ENCODE peak calls at places on chromosomes 2 and 18, in ten cellular contexts. V, M, G, J, U, P, W, L, R and D are unnamed samples.

GRCh38 chr2:241310917-241311566 is 4.4 kb downstream of the HDLBP start:
- DNase-seq in V (no peak), M (no peak), G (no peak), J (no peak), U (no peak), P (no peak), W (no peak), L (no peak), R (no peak), D (no peak)

GRCh38 chr2:236641051-236641450 is 71.4 kb downstream of the ACKR3 start:
- DNase-seq in V (no peak), M (no peak), G (no peak), J (peak), U (no peak), P (peak), W (no peak), L (no peak), R (no peak), D (no peak)

GRCh38 chr2:14303366-14304115 is 329.0 kb upstream of the LRATD1 start:
- DNase-seq in V (no peak), M (no peak), G (no peak), J (no peak), U (no peak), P (no peak), W (no peak), L (no peak), R (no peak), D (no peak)

GRCh38 chr2:71463342-71463654 is 9.9 kb downstream of the DYSF start:
- DNase-seq in V (no peak), M (no peak), G (no peak), J (no peak), U (no peak), P (no peak), W (no peak), L (no peak), R (no peak), D (no peak)

GRCh38 chr2:72770879-72771461 is 54.9 kb downstream of the EXOC6B start:
- DNase-seq in V (peak), M (no peak), G (peak), J (no peak), U (no peak), P (no peak), W (no peak), L (peak), R (no peak), D (no peak)

GRCh38 chr2:101655941-101656422 is 41.5 kb upstream of the MAP4K4 start:
- DNase-seq in V (peak), M (no peak), G (no peak), J (peak), U (no peak), P (no peak), W (no peak), L (peak), R (no peak), D (no peak)

GRCh38 chr18:28359177-28359576 is 182.2 kb upstream of the CDH2 start:
- DNase-seq in V (no peak), M (no peak), G (no peak), J (no peak), U (no peak), P (no peak), W (no peak), L (no peak), R (no peak), D (no peak)

GRCh38 chr2:11129598-11130449 is 25.4 kb upstream of the SLC66A3 start:
- DNase-seq in V (peak), M (peak), G (peak), J (peak), U (peak), P (no peak), W (peak), L (no peak), R (no peak), D (no peak)

GRCh38 chr2:15159751-15160177 is 401.4 kb downstream of the NBAS start:
- DNase-seq in V (peak), M (no peak), G (peak), J (no peak), U (no peak), P (no peak), W (no peak), L (peak), R (no peak), D (no peak)

GRCh38 chr2:220334871-220335590 is 707.6 kb downstream of the SLC4A3 start:
- DNase-seq in V (peak), M (no peak), G (no peak), J (no peak), U (no peak), P (no peak), W (no peak), L (no peak), R (no peak), D (no peak)

GRCh38 chr2:71253476-71253875 is 26.6 kb upstream of the PAIP2B start:
- DNase-seq in V (no peak), M (no peak), G (no peak), J (no peak), U (no peak), P (no peak), W (no peak), L (no peak), R (no peak), D (no peak)

GRCh38 chr2:72676341-72677025 is 149.3 kb downstream of the EXOC6B start:
- DNase-seq in V (no peak), M (no peak), G (no peak), J (no peak), U (no peak), P (no peak), W (no peak), L (peak), R (no peak), D (no peak)

GRCh38 chr2:109558076-109558882 is 55.5 kb downstream of the SEPTIN10 start:
- DNase-seq in V (peak), M (no peak), G (no peak), J (no peak), U (no peak), P (no peak), W (no peak), L (peak), R (peak), D (no peak)

GRCh38 chr2:43068053-43068471 is 158.3 kb downstream of the ZFP36L2 start:
- DNase-seq in V (no peak), M (no peak), G (no peak), J (peak), U (no peak), P (no peak), W (peak), L (no peak), R (no peak), D (no peak)

GRCh38 chr2:185919155-185919554 is 180.6 kb downstream of the FSIP2 start:
- DNase-seq in V (no peak), M (no peak), G (no peak), J (no peak), U (no peak), P (no peak), W (no peak), L (no peak), R (no peak), D (peak)

GRCh38 chr2:170744248-170745002 is 25.8 kb upstream of the ERICH2 start:
- DNase-seq in V (no peak), M (peak), G (no peak), J (no peak), U (no peak), P (no peak), W (no peak), L (no peak), R (no peak), D (no peak)

GRCh38 chr2:99890616-99891259 is 251.7 kb downstream of the AFF3 start:
- DNase-seq in V (no peak), M (no peak), G (no peak), J (no peak), U (no peak), P (no peak), W (no peak), L (no peak), R (no peak), D (no peak)

GRCh38 chr18:42255908-42256765 is 301.1 kb downstream of the PIK3C3 start:
- DNase-seq in V (no peak), M (no peak), G (no peak), J (no peak), U (no peak), P (no peak), W (no peak), L (no peak), R (no peak), D (no peak)

GRCh38 chr2:196949116-196949515 is 22.6 kb upstream of the PGAP1 start:
- DNase-seq in V (no peak), M (no peak), G (no peak), J (no peak), U (no peak), P (no peak), W (no peak), L (no peak), R (no peak), D (no peak)

GRCh38 chr2:175805442-175806114 is 196.5 kb downstream of the LNPK start:
- DNase-seq in V (peak), M (no peak), G (no peak), J (no peak), U (no peak), P (no peak), W (no peak), L (peak), R (no peak), D (no peak)